ENCODE peak calls at places on chromosomes 7 and 10, in ten cellular contexts. U, L, M, J, S, T, Z, E, N and C are unnamed samples.

GRCh38 chr7:142997590-142997989 is 29.3 kb downstream of the OR9A2 start:
- DNase-seq in U (no peak), L (no peak), M (no peak), J (no peak), S (no peak), T (no peak), Z (peak; percentile 24), E (no peak), N (no peak), C (no peak)

GRCh38 chr7:106589495-106589879 is 71.5 kb downstream of the CCDC71L start:
- DNase-seq in U (no peak), L (no peak), M (no peak), J (no peak), S (no peak), T (no peak), Z (no peak), E (no peak), N (no peak), C (no peak)

GRCh38 chr10:97726636-97727178 is 10.2 kb upstream of the ZFYVE27 start:
- DNase-seq in U (no peak), L (no peak), M (peak; percentile 33), J (no peak), S (no peak), T (no peak), Z (no peak), E (peak; percentile 46), N (no peak), C (no peak)

GRCh38 chr7:105269397-105269796 is 119.3 kb downstream of the SRPK2 start:
- DNase-seq in U (no peak), L (no peak), M (no peak), J (no peak), S (no peak), T (no peak), Z (no peak), E (peak; percentile 7), N (no peak), C (no peak)

GRCh38 chr7:556837-557555 is 37.4 kb upstream of the PDGFA start:
- DNase-seq in U (no peak), L (no peak), M (no peak), J (no peak), S (no peak), T (no peak), Z (no peak), E (no peak), N (no peak), C (no peak)

GRCh38 chr10:96511044-96511945 is 2.4 kb downstream of the TLL2 start:
- DNase-seq in U (no peak), L (no peak), M (peak; percentile 31), J (peak; percentile 36), S (no peak), T (no peak), Z (peak; percentile 34), E (peak; percentile 42), N (no peak), C (no peak)

GRCh38 chr10:62924344-62924748 is 108.2 kb upstream of the EGR2 start:
- DNase-seq in U (no peak), L (no peak), M (no peak), J (no peak), S (no peak), T (peak; percentile 4), Z (no peak), E (no peak), N (no peak), C (no peak)

GRCh38 chr10:71725998-71726672 is 6.6 kb upstream of the C10orf105 start:
- DNase-seq in U (no peak), L (no peak), M (no peak), J (no peak), S (peak; percentile 48), T (peak; percentile 66), Z (no peak), E (peak; percentile 60), N (no peak), C (no peak)

GRCh38 chr10:110859947-110860376 is 11.8 kb upstream of the PDCD4 start:
- DNase-seq in U (no peak), L (no peak), M (peak; percentile 61), J (no peak), S (no peak), T (no peak), Z (no peak), E (peak; percentile 10), N (no peak), C (no peak)

GRCh38 chr10:95388539-95388938 is 97.7 kb upstream of the PDLIM1 start:
- DNase-seq in U (no peak), L (no peak), M (no peak), J (peak; percentile 39), S (no peak), T (no peak), Z (peak; percentile 67), E (peak; percentile 7), N (no peak), C (no peak)

GRCh38 chr7:151240942-151241754 is 7.3 kb downstream of the SMARCD3 start:
- DNase-seq in U (peak; percentile 54), L (no peak), M (no peak), J (no peak), S (no peak), T (no peak), Z (no peak), E (peak; percentile 17), N (no peak), C (no peak)

GRCh38 chr7:118185163-118185860 is 1.3 kb downstream of the LSM8 start:
- DNase-seq in U (no peak), L (no peak), M (no peak), J (no peak), S (no peak), T (no peak), Z (no peak), E (peak; percentile 11), N (no peak), C (no peak)

GRCh38 chr7:128266891-128267839 is 26.1 kb downstream of the LEP start:
- DNase-seq in U (peak; percentile 85), L (no peak), M (peak; percentile 90), J (peak; percentile 70), S (no peak), T (no peak), Z (peak; percentile 68), E (peak; percentile 72), N (no peak), C (peak; percentile 36)

GRCh38 chr7:84149573-84149972 is 45.0 kb downstream of the SEMA3A start:
- DNase-seq in U (no peak), L (no peak), M (no peak), J (no peak), S (no peak), T (no peak), Z (no peak), E (peak; percentile 5), N (no peak), C (no peak)

GRCh38 chr10:29157321-29157720 is 131.5 kb upstream of the LYZL1 start:
- DNase-seq in U (no peak), L (no peak), M (no peak), J (no peak), S (no peak), T (no peak), Z (no peak), E (no peak), N (no peak), C (no peak)

GRCh38 chr10:29576681-29577080 is 58.1 kb downstream of the SVIL start:
- DNase-seq in U (no peak), L (no peak), M (no peak), J (no peak), S (no peak), T (no peak), Z (no peak), E (no peak), N (no peak), C (no peak)

GRCh38 chr7:139594911-139595476 is 71.5 kb downstream of the CLEC2L start:
- DNase-seq in U (no peak), L (no peak), M (no peak), J (no peak), S (no peak), T (no peak), Z (no peak), E (no peak), N (no peak), C (no peak)

GRCh38 chr10:48430402-48430993 is 124.0 kb downstream of the MAPK8 start:
- DNase-seq in U (no peak), L (no peak), M (no peak), J (no peak), S (no peak), T (no peak), Z (no peak), E (no peak), N (no peak), C (no peak)

GRCh38 chr10:21281765-21282484 is 243.6 kb downstream of the SKIDA1 start:
- DNase-seq in U (no peak), L (no peak), M (no peak), J (no peak), S (no peak), T (no peak), Z (no peak), E (no peak), N (no peak), C (no peak)

GRCh38 chr7:149773446-149774236 is at the start of gene ZNF467:
- DNase-seq in U (peak; percentile 91), L (peak; percentile 29), M (peak; percentile 32), J (no peak), S (peak; percentile 62), T (no peak), Z (peak; percentile 69), E (peak; percentile 11), N (peak; percentile 53), C (peak; percentile 84)

GRCh38 chr10:98388086-98388655 is 26.8 kb downstream of the PYROXD2 start:
- DNase-seq in U (no peak), L (no peak), M (peak; percentile 87), J (no peak), S (no peak), T (no peak), Z (no peak), E (no peak), N (no peak), C (no peak)

GRCh38 chr10:60473557-60473956 is 83.9 kb upstream of the ANK3 start:
- DNase-seq in U (no peak), L (no peak), M (no peak), J (no peak), S (no peak), T (no peak), Z (no peak), E (peak; percentile 83), N (no peak), C (no peak)

GRCh38 chr10:125037145-125037544 is 95.2 kb downstream of the ZRANB1 start:
- DNase-seq in U (no peak), L (no peak), M (no peak), J (no peak), S (no peak), T (no peak), Z (peak; percentile 60), E (peak; percentile 89), N (no peak), C (peak; percentile 65)

GRCh38 chr7:37916017-37916672 is 472 bp downstream of the SFRP4 start:
- DNase-seq in U (peak; percentile 83), L (no peak), M (no peak), J (no peak), S (no peak), T (no peak), Z (no peak), E (peak; percentile 31), N (no peak), C (no peak)

GRCh38 chr7:727104-727805 is at the start of gene PRKAR1B:
- DNase-seq in U (peak; percentile 75), L (no peak), M (peak; percentile 36), J (no peak), S (peak; percentile 42), T (peak; percentile 28), Z (no peak), E (peak; percentile 36), N (no peak), C (no peak)

GRCh38 chr7:142669074-142669654 is 80.1 kb upstream of the PRSS1 start:
- DNase-seq in U (no peak), L (no peak), M (no peak), J (no peak), S (no peak), T (no peak), Z (no peak), E (peak; percentile 11), N (no peak), C (no peak)

GRCh38 chr7:111437736-111438135 is 124.6 kb downstream of the IMMP2L start:
- DNase-seq in U (no peak), L (no peak), M (no peak), J (no peak), S (no peak), T (no peak), Z (no peak), E (no peak), N (no peak), C (no peak)

GRCh38 chr10:46077141-46077554 is 31.1 kb upstream of the MSMB start:
- DNase-seq in U (no peak), L (no peak), M (no peak), J (no peak), S (no peak), T (no peak), Z (no peak), E (peak; percentile 30), N (no peak), C (no peak)